ENCODE peak calls at places on chromosomes 7 and 10, in five cellular contexts. L is HFFc6; G is stimulated activated CD4-positive, alpha-beta T cell treated with anti-CD3 and anti-CD28 coated beads, Interleukin-4, amount 100 ng/mL, for 4 hours; J is heart left ventricle; P is HCT116. B is an unnamed sample.

GRCh38 chr10:75469018-75469616 is 37.7 kb downstream of the LRMDA start:
- DNase-seq in P (no peak), G (no peak), J (peak; percentile 49), L (peak; percentile 88), B (no peak)

GRCh38 chr10:88004451-88004850 is 141.0 kb downstream of the PTEN start:
- DNase-seq in P (no peak), L (peak; percentile 46), J (no peak), G (no peak), B (no peak)

GRCh38 chr10:45000138-45000763 is 472 bp upstream of the ZNF22 start:
- DNase-seq in P (no peak), G (no peak), L (no peak), J (peak; percentile 93), B (no peak)

GRCh38 chr7:105337529-105337928 is 51.2 kb downstream of the SRPK2 start:
- DNase-seq in P (no peak), L (no peak), G (no peak), J (peak; percentile 44), B (no peak)

GRCh38 chr10:21797537-21797936 is 206.0 kb downstream of the DNAJC1 start:
- DNase-seq in P (no peak), J (no peak), G (no peak), L (no peak), B (no peak)

GRCh38 chr10:71197955-71198354 is 14.4 kb upstream of the UNC5B start:
- DNase-seq in P (no peak), J (no peak), G (no peak), L (no peak), B (no peak)

GRCh38 chr7:18086165-18087030 is 58.8 kb upstream of the PRPS1L1 start:
- DNase-seq in J (peak; percentile 70), L (no peak), G (no peak), P (no peak), B (peak; percentile 20)

GRCh38 chr10:79241990-79242619 is 105.2 kb upstream of the PPIF start:
- DNase-seq in J (peak; percentile 87), G (peak; percentile 21), L (peak; percentile 42), P (no peak), B (peak; percentile 47)

GRCh38 chr7:70657532-70657931 is 474.4 kb upstream of the GALNT17 start:
- DNase-seq in L (no peak), J (peak; percentile 35), G (no peak), P (no peak), B (no peak)

GRCh38 chr7:125878990-125879389 is 949.4 kb upstream of the POT1 start:
- DNase-seq in L (no peak), P (peak; percentile 28), J (no peak), G (no peak), B (no peak)

GRCh38 chr7:23696916-23697441 is 13.0 kb upstream of the STK31 start:
- DNase-seq in J (no peak), P (peak; percentile 76), G (peak; percentile 37), L (peak; percentile 52), B (peak; percentile 38)

GRCh38 chr10:69842020-69842419 is 40.3 kb downstream of the COL13A1 start:
- DNase-seq in L (no peak), P (no peak), G (no peak), J (no peak), B (no peak)

GRCh38 chr7:1127001-1127400 is 33.0 kb downstream of the ZFAND2A start:
- DNase-seq in J (no peak), P (no peak), G (no peak), L (no peak), B (no peak)

GRCh38 chr7:96989859-96990317 is 15.5 kb upstream of the DLX6 start:
- DNase-seq in P (no peak), J (no peak), L (no peak), G (no peak), B (no peak)

GRCh38 chr10:34994565-34995142 is 95.5 kb downstream of the CUL2 start:
- DNase-seq in L (peak; percentile 66), G (peak; percentile 68), P (peak; percentile 76), J (no peak), B (no peak)

GRCh38 chr10:43437141-43437860 is 390 bp downstream of the ZNF487 start:
- DNase-seq in G (no peak), P (no peak), J (no peak), L (no peak), B (no peak)

GRCh38 chr10:71878327-71879034 is 27.4 kb upstream of the PSAP start:
- DNase-seq in J (no peak), L (no peak), G (no peak), P (no peak), B (peak; percentile 48)

GRCh38 chr7:137399827-137400823 is 56.6 kb upstream of the PTN start:
- DNase-seq in P (no peak), J (no peak), L (peak; percentile 79), G (no peak), B (no peak)

GRCh38 chr7:54664235-54665228 is 94.5 kb downstream of the SEC61G start:
- DNase-seq in J (peak; percentile 33), P (no peak), L (peak; percentile 0), G (no peak), B (no peak)

GRCh38 chr7:35248576-35249536 is 5.0 kb downstream of the TBX20 start:
- DNase-seq in L (no peak), P (no peak), J (no peak), G (no peak), B (no peak)

GRCh38 chr7:1403844-1404404 is 55.3 kb downstream of the MICALL2 start:
- DNase-seq in J (no peak), L (no peak), P (no peak), G (no peak), B (no peak)

GRCh38 chr10:31157125-31157983 is 125.7 kb upstream of the ZNF438 start:
- DNase-seq in G (no peak), L (peak; percentile 79), P (no peak), J (peak; percentile 86), B (no peak)

GRCh38 chr7:106778656-106779250 is 86.3 kb upstream of the PIK3CG start:
- DNase-seq in J (no peak), L (no peak), G (no peak), P (no peak), B (no peak)

GRCh38 chr10:112282086-112282485 is 1.1 kb upstream of the TECTB start:
- DNase-seq in L (peak; percentile 23), J (no peak), G (no peak), P (no peak), B (no peak)

GRCh38 chr7:31526882-31527281 is 13.0 kb downstream of the ITPRID1 start:
- DNase-seq in L (no peak), P (no peak), G (no peak), J (no peak), B (no peak)

GRCh38 chr10:71132321-71132810 is 80.0 kb upstream of the UNC5B start:
- DNase-seq in G (no peak), P (no peak), J (no peak), L (no peak), B (no peak)

GRCh38 chr7:2031496-2031895 is 201.2 kb downstream of the MAD1L1 start:
- DNase-seq in G (no peak), L (no peak), P (no peak), J (peak; percentile 14), B (no peak)

GRCh38 chr7:124603066-124603465 is 162.5 kb downstream of the GPR37 start:
- DNase-seq in J (no peak), L (no peak), G (no peak), P (no peak), B (no peak)

GRCh38 chr7:125927556-125927955 is 997.9 kb upstream of the POT1 start:
- DNase-seq in G (no peak), J (no peak), L (no peak), P (no peak), B (no peak)

GRCh38 chr10:68560201-68560915 is at the start of gene TET1:
- DNase-seq in P (peak; percentile 33), J (peak; percentile 43), L (peak; percentile 28), G (no peak), B (peak; percentile 24)

B was measured in activated B cell treated with CpG ODN at 0.5 μM for 24 hours.